ENCODE peak calls at places on chromosomes 13 and 19, in ten cellular contexts. T, V, K, R, B, G, N, D, L and Y are unnamed samples.

GRCh38 chr13:44573071-44573470 is 3.1 kb downstream of the TSC22D1 start:
- DNase-seq in N (no peak), R (no peak), G (no peak), B (no peak), L (no peak), V (peak), D (no peak), T (no peak), K (no peak), Y (no peak)

GRCh38 chr19:2055871-2056809 is 5.1 kb upstream of the MKNK2 start:
- DNase-seq in D (peak), R (peak), N (no peak), G (peak), T (peak), K (no peak), V (no peak), B (peak), L (no peak), Y (peak)

GRCh38 chr13:113209336-113209879 is at the start of gene CUL4A:
- DNase-seq in R (peak), K (peak), G (peak), N (peak), V (peak), D (peak), B (no peak), T (peak), L (peak), Y (peak)

GRCh38 chr19:45670670-45671453 is 2.8 kb downstream of the GIPR start:
- DNase-seq in T (peak), N (peak), L (no peak), D (peak), B (no peak), K (no peak), G (peak), V (peak), R (peak), Y (peak)

GRCh38 chr13:48505597-48506091 is 27.2 kb downstream of the RCBTB2 start:
- DNase-seq in R (no peak), V (no peak), D (peak), N (no peak), L (no peak), K (no peak), B (peak), T (peak), G (peak), Y (no peak)

GRCh38 chr13:51148223-51148951 is 37.3 kb upstream of the C13orf42 start:
- DNase-seq in K (no peak), D (no peak), V (peak), G (no peak), L (no peak), N (no peak), R (no peak), B (no peak), T (no peak), Y (no peak)

GRCh38 chr19:3479177-3479818 is 1.0 kb downstream of the SMIM24 start:
- DNase-seq in T (peak), D (no peak), V (peak), N (peak), R (no peak), K (peak), L (no peak), G (no peak), B (no peak), Y (no peak)

GRCh38 chr19:41705393-41706174 is 2.8 kb upstream of the CEACAM5 start:
- DNase-seq in V (peak), N (peak), R (peak), G (no peak), D (no peak), K (no peak), T (peak), L (peak), B (no peak), Y (peak)

GRCh38 chr13:81683526-81683925 is 1342.6 kb upstream of the SPRY2 start:
- DNase-seq in T (no peak), R (no peak), L (no peak), V (no peak), B (no peak), N (no peak), G (no peak), K (no peak), D (no peak), Y (no peak)

GRCh38 chr13:30443957-30444404 is 21.7 kb downstream of the UBE2L5 start:
- DNase-seq in N (no peak), R (no peak), T (peak), D (no peak), K (no peak), L (no peak), V (no peak), B (no peak), G (no peak), Y (no peak)

GRCh38 chr19:49932731-49933131 is 3.4 kb upstream of the NUP62 start:
- DNase-seq in T (no peak), D (no peak), L (no peak), V (no peak), R (no peak), K (no peak), B (no peak), N (no peak), G (no peak), Y (no peak)

GRCh38 chr19:5717215-5717614 is 2.7 kb downstream of the LONP1 start:
- DNase-seq in K (no peak), R (no peak), D (no peak), L (no peak), V (no peak), B (no peak), T (no peak), G (no peak), N (no peak), Y (no peak)

GRCh38 chr13:99489028-99489427 is 12.2 kb upstream of the TM9SF2 start:
- DNase-seq in K (no peak), V (no peak), D (no peak), L (no peak), R (no peak), N (no peak), T (no peak), G (no peak), B (no peak), Y (no peak)

GRCh38 chr19:19606021-19606420 is 12.5 kb downstream of the PBX4 start:
- DNase-seq in N (peak), V (no peak), L (no peak), D (no peak), T (no peak), R (no peak), G (no peak), K (no peak), B (no peak), Y (peak)

GRCh38 chr13:39600766-39601165 is 2.2 kb downstream of the LHFPL6 start:
- DNase-seq in N (no peak), K (no peak), L (peak), G (peak), R (no peak), T (peak), V (peak), D (no peak), B (no peak), Y (no peak)

GRCh38 chr19:58380037-58380735 is 644 bp downstream of the ZNF837 start:
- DNase-seq in V (no peak), L (no peak), G (no peak), D (no peak), K (no peak), N (no peak), B (no peak), T (no peak), R (no peak), Y (no peak)

GRCh38 chr19:6481541-6482342 is at the start of gene DENND1C:
- DNase-seq in N (no peak), B (no peak), L (no peak), K (no peak), V (peak), R (no peak), G (peak), T (peak), D (no peak), Y (peak)

GRCh38 chr19:3135961-3136683 is at the start of gene GNA15:
- DNase-seq in B (no peak), D (no peak), K (no peak), T (no peak), R (no peak), V (no peak), N (peak), L (no peak), G (no peak), Y (peak)

GRCh38 chr19:47601180-47601904 is 7.6 kb upstream of the BICRA start:
- DNase-seq in B (no peak), T (peak), K (no peak), N (no peak), G (no peak), D (no peak), L (no peak), V (no peak), R (no peak), Y (no peak)

GRCh38 chr19:18194554-18195238 is 1.7 kb downstream of the MPV17L2 start:
- DNase-seq in V (peak), G (no peak), K (no peak), N (peak), D (no peak), R (peak), L (no peak), T (peak), B (no peak), Y (peak)

GRCh38 chr13:89565711-89566110 is 1781.8 kb upstream of the MIR17HG start:
- DNase-seq in R (no peak), B (no peak), N (no peak), T (no peak), V (no peak), K (no peak), D (no peak), G (no peak), L (no peak), Y (no peak)

GRCh38 chr19:58572818-58573657 is at the start of gene MZF1:
- DNase-seq in T (peak), D (peak), B (peak), R (peak), L (peak), K (peak), N (peak), G (peak), V (peak), Y (peak)

GRCh38 chr13:99282264-99283231 is 24.4 kb upstream of the GPR18 start:
- DNase-seq in K (no peak), N (no peak), D (peak), L (no peak), B (no peak), T (peak), R (no peak), G (no peak), V (no peak), Y (no peak)

GRCh38 chr13:34064456-34065205 is 246.7 kb downstream of the RFC3 start:
- DNase-seq in T (no peak), G (no peak), L (no peak), D (no peak), V (no peak), B (no peak), N (no peak), K (no peak), R (no peak), Y (no peak)

GRCh38 chr19:29263305-29264080 is 50.5 kb upstream of the UQCRFS1 start:
- DNase-seq in G (no peak), T (peak), L (peak), R (peak), D (peak), K (peak), N (peak), V (peak), B (no peak), Y (no peak)

GRCh38 chr19:47456721-47457478 is 14.8 kb downstream of the SLC8A2 start:
- DNase-seq in L (no peak), V (no peak), N (no peak), K (no peak), G (no peak), B (no peak), T (no peak), R (no peak), D (no peak), Y (no peak)

GRCh38 chr19:42528354-42529247 is at the start of gene CEACAM1:
- DNase-seq in V (no peak), N (peak), L (no peak), G (peak), T (peak), B (no peak), R (peak), K (no peak), D (no peak), Y (peak)

GRCh38 chr19:3175761-3176714 is 2.5 kb upstream of the S1PR4 start:
- DNase-seq in D (peak), K (no peak), N (peak), T (no peak), V (no peak), R (peak), G (no peak), B (peak), L (peak), Y (peak)

GRCh38 chr13:96491103-96491502 is 401.2 kb downstream of the HS6ST3 start:
- DNase-seq in L (no peak), G (no peak), T (no peak), R (no peak), B (no peak), D (no peak), N (no peak), K (no peak), V (no peak), Y (no peak)

GRCh38 chr13:59533561-59534337 is 630.0 kb downstream of the DIAPH3 start:
- DNase-seq in N (peak), V (no peak), R (no peak), G (no peak), L (no peak), K (no peak), T (no peak), D (no peak), B (no peak), Y (peak)

GRCh38 chr13:66461021-66461420 is 769.1 kb downstream of the PCDH9 start:
- DNase-seq in G (no peak), L (no peak), D (no peak), R (no peak), K (no peak), B (no peak), T (no peak), V (no peak), N (no peak), Y (no peak)

GRCh38 chr13:21964686-21965085 is 293.8 kb downstream of the FGF9 start:
- DNase-seq in N (no peak), L (no peak), G (no peak), D (no peak), T (no peak), K (no peak), B (no peak), R (no peak), V (no peak), Y (no peak)

GRCh38 chr13:76667551-76667950 is 218.7 kb downstream of the KCTD12 start:
- DNase-seq in V (no peak), N (peak), L (no peak), T (no peak), R (peak), D (peak), G (peak), B (peak), K (no peak), Y (peak)
- TF ChIP-seq CTCF in V (no peak), N (peak), L (no peak), T (no peak), R (peak), D (peak), G (peak), B (peak), K (no peak), Y (peak)

GRCh38 chr13:93418398-93418797 is 191.8 kb downstream of the GPC6 start:
- DNase-seq in B (no peak), R (no peak), D (no peak), G (no peak), L (no peak), V (no peak), N (no peak), K (no peak), T (no peak), Y (no peak)
- TF ChIP-seq CTCF in B (no peak), R (no peak), D (no peak), G (no peak), L (no peak), V (no peak), N (no peak), K (no peak), T (no peak), Y (no peak)

DNA sequence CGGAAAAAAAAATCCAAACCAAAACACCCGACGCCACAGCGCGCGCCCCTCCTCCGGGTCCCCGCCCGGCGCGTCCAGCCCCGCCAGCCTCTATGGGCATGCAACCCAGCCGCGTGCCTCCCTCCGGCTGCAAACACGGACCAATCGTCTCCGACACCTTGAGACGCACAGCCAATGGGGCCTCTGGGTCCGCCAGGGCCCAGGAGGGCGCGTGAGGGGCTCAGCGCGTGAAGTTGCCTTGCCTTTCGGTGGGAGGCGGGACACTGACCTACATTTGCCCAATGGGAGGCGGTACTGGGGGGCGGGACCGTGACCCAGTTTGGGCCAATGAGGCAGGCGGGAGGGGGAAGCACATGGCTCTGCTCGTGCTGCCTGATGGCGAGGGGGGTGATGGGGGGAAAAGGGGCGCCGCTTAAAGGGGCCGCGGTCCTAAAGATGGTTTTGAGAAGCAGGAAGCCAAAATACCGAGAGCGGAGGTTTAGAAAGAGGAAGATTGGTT is 319 bp upstream of the DBP start:
- DNase-seq in L (peak), B (peak), G (peak), K (peak), T (peak), N (peak), V (peak), D (peak), R (peak), Y (peak)
- TF ChIP-seq CTCF in L (no peak), B (no peak), G (no peak), K (no peak), T (no peak), N (no peak), V (no peak), D (no peak), R (no peak), Y (no peak)

GRCh38 chr19:33176670-33177416 is 17.3 kb upstream of the LRP3 start:
- DNase-seq in B (peak), T (peak), G (peak), L (peak), V (peak), R (peak), D (peak), K (peak), N (peak), Y (peak)
- TF ChIP-seq CTCF in B (no peak), T (no peak), G (peak), L (no peak), V (no peak), R (peak), D (peak), K (no peak), N (no peak), Y (no peak)

GRCh38 chr19:30311911-30312310 is 60.3 kb upstream of the ZNF536 start:
- DNase-seq in B (no peak), L (peak), D (no peak), K (no peak), G (no peak), R (no peak), T (no peak), V (no peak), N (no peak), Y (no peak)

GRCh38 chr19:30310806-30311121 is 61.4 kb upstream of the ZNF536 start:
- DNase-seq in N (no peak), R (no peak), G (no peak), L (peak), D (no peak), V (no peak), B (no peak), K (no peak), T (no peak), Y (no peak)

GRCh38 chr19:30313353-30313750 is 58.8 kb upstream of the ZNF536 start:
- DNase-seq in N (no peak), L (peak), K (no peak), R (no peak), B (no peak), G (no peak), T (no peak), V (no peak), D (no peak), Y (no peak)

GRCh38 chr19:30314056-30314804 is 58.0 kb upstream of the ZNF536 start:
- DNase-seq in R (no peak), D (no peak), N (no peak), T (no peak), B (no peak), G (no peak), K (no peak), V (no peak), L (peak), Y (no peak)

DNA sequence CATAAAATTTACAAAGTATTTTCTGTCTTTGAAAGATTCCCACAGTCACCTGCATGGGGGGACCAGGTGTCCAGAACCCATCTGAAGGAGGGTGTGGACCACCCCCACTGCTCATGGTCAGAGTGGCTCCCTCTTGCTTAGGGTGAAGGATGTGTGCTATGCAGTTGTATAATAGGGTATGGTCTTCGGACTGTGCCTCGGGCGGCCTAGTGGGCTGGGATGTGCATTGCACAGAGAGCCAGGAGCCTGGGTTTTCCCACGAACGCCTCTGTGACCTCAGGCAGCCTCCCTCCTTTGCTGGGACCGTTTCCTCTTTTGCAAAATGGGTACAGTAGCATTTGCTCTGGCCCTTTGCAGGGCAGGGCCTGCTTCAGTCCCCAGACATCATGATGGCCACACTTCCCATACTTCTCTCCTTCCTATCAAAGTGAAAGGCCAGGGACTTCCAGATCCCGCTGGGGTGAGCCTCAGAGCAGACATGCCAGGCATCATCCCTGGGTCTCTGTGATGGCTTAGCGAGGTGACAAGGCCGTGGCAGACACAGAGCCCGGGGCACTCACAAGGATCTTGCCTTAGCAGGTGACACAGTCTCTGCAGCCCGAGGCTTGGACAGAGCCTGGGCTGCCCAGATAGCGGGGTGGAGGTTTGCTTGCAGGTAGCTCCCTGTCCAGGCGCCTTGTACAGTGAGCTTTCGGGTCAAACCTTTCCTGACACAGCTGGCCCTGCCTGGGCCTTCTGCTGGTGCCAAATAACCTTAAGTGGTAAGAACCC is 59.4 kb upstream of the ZNF536 start:
- DNase-seq in T (no peak), B (no peak), N (no peak), L (peak), V (no peak), G (no peak), D (no peak), R (no peak), K (no peak), Y (no peak)
- TF ChIP-seq CTCF in T (no peak), B (no peak), N (no peak), L (no peak), V (no peak), G (no peak), D (no peak), R (no peak), K (no peak), Y (no peak)

GRCh38 chr13:27354379-27354778 is 70.0 kb upstream of the GTF3A start:
- DNase-seq in T (no peak), B (peak), K (no peak), D (peak), N (no peak), R (peak), V (no peak), G (no peak), L (no peak), Y (no peak)
- TF ChIP-seq CTCF in T (peak), B (peak), K (no peak), D (peak), N (no peak), R (peak), V (no peak), G (peak), L (no peak), Y (no peak)

GRCh38 chr13:71218960-71219359 is 648.0 kb downstream of the DACH1 start:
- DNase-seq in T (peak), G (no peak), D (no peak), R (no peak), L (no peak), B (no peak), N (no peak), V (no peak), K (no peak), Y (peak)
- TF ChIP-seq CTCF in T (peak), G (no peak), D (no peak), R (no peak), L (no peak), B (no peak), N (no peak), V (peak), K (no peak), Y (no peak)